ENCODE peak calls at places on chromosomes 4 and X, in five cellular contexts. J is CD8-positive, alpha-beta memory T cell; L is fibroblast of lung; H is suprapubic skin; X is H9. I is an unnamed sample. For H3K4me1 and H3K9me3, the result is how much of the 10 kb centered on the place peaks cover.

GRCh38 chr4:8939887-8940742 is 68.5 kb upstream of the HMX1 start:
- DNase-seq in J (no peak), L (no peak), H (no peak), X (no peak), I (no peak)

GRCh38 chr4:111649308-111649707 is 495.9 kb upstream of the FAM241A start:
- DNase-seq in J (no peak), L (no peak), H (no peak), X (no peak), I (no peak)

GRCh38 chr4:142406917-142407501 is 439.1 kb downstream of the INPP4B start:
- DNase-seq in J (peak), L (peak), H (no peak), X (no peak), I (no peak)

GRCh38 chr4:94516999-94517398 is 65.3 kb downstream of the PDLIM5 start:
- DNase-seq in J (no peak), L (peak), H (no peak), X (no peak), I (no peak)

GRCh38 chr4:16967722-16968121 is 69.3 kb upstream of the LDB2 start:
- DNase-seq in J (no peak), L (peak), H (peak), X (no peak), I (no peak)

GRCh38 chr4:152398060-152398459 is 137.8 kb downstream of the FBXW7 start:
- DNase-seq in J (no peak), L (peak), H (no peak), X (no peak), I (no peak)

GRCh38 chrX:115344885-115345653 is 55.6 kb downstream of the LUZP4 start:
- DNase-seq in J (no peak), L (peak), H (peak), X (peak), I (peak)

GRCh38 chr4:119268466-119268865 is 53.5 kb downstream of the FABP2 start:
- DNase-seq in J (no peak), L (no peak), H (no peak), X (no peak), I (no peak)

GRCh38 chrX:78652971-78653822 is 5.9 kb downstream of the RTL3 start:
- DNase-seq in J (no peak), L (peak), H (no peak), X (no peak), I (no peak)

GRCh38 chr4:78650106-78651021 is 98.8 kb downstream of the ANXA3 start:
- DNase-seq in J (no peak), L (peak), H (no peak), X (no peak), I (no peak)

GRCh38 chrX:56314334-56314733 is 82.2 kb downstream of the KLF8 start:
- DNase-seq in J (no peak), L (no peak), H (no peak), X (no peak), I (no peak)

GRCh38 chr4:53920116-53920515 is 144.3 kb downstream of the CHIC2 start:
- DNase-seq in J (no peak), L (peak), H (no peak), X (peak), I (no peak)

GRCh38 chr4:34105311-34105710 is 2139.0 kb downstream of the ARAP2 start:
- DNase-seq in J (no peak), L (peak), H (no peak), X (no peak), I (no peak)

GRCh38 chrX:101958139-101958538 is 26.3 kb upstream of the ZMAT1 start:
- DNase-seq in J (no peak), L (no peak), H (no peak), X (no peak), I (no peak)

GRCh38 chrX:111123125-111123524 is 27.1 kb downstream of the PAK3 start:
- DNase-seq in J (no peak), L (no peak), H (no peak), X (no peak), I (no peak)

GRCh38 chr4:77821775-77822174 is 2.6 kb upstream of the CNOT6L start:
- DNase-seq in J (peak), L (no peak), H (no peak), X (no peak), I (no peak)

GRCh38 chr4:173288296-173288695 is 45.9 kb downstream of the HMGB2 start:
- DNase-seq in J (peak), L (peak), H (no peak), X (peak), I (no peak)

GRCh38 chr4:165971941-165972340 is 98.9 kb downstream of the TLL1 start:
- DNase-seq in J (no peak), L (peak), H (no peak), X (no peak), I (no peak)

GRCh38 chr4:78648639-78649363 is 97.2 kb downstream of the ANXA3 start:
- DNase-seq in J (no peak), L (peak), H (no peak), X (no peak), I (no peak)

GRCh38 chr4:6032249-6033244 is 14.3 kb upstream of the C4orf50 start:
- DNase-seq in J (no peak), L (peak), H (no peak), X (no peak), I (no peak)

GRCh38 chr4:99832313-99832712 is 15.7 kb downstream of the DAPP1 start:
- DNase-seq in J (no peak), L (no peak), H (no peak), X (no peak), I (no peak)

GRCh38 chr4:80206541-80207171 is 9.4 kb downstream of the PRDM8 start:
- DNase-seq in J (no peak), L (no peak), H (no peak), X (no peak), I (no peak)

GRCh38 chr4:93317046-93317445 is 511.5 kb upstream of the ATOH1 start:
- DNase-seq in J (no peak), L (no peak), H (no peak), X (no peak), I (no peak)

GRCh38 chrX:122913134-122913533 is 270.9 kb upstream of the GRIA3 start:
- DNase-seq in J (no peak), L (no peak), H (no peak), X (no peak), I (no peak)

GRCh38 chrX:122910697-122911096 is 273.4 kb upstream of the GRIA3 start:
- DNase-seq in J (no peak), L (no peak), H (no peak), X (no peak), I (no peak)

GRCh38 chrX:122914256-122914655 is 269.8 kb upstream of the GRIA3 start:
- DNase-seq in J (no peak), L (no peak), H (no peak), X (no peak), I (no peak)

GRCh38 chrX:122913764-122914163 is 270.3 kb upstream of the GRIA3 start:
- DNase-seq in J (no peak), L (no peak), H (no peak), X (no peak), I (no peak)
- H3K4me1 ChIP-seq in J (under half), L (under half), H (under half), X (under half), I (under half)

GRCh38 chrX:145694048-145694447 is 123.6 kb upstream of the SLITRK2 start:
- DNase-seq in J (no peak), L (no peak), H (no peak), X (no peak), I (no peak)
- H3K9me3 ChIP-seq in J (under half), L (under half), H (under half), X (under half), I (under half)

DNA sequence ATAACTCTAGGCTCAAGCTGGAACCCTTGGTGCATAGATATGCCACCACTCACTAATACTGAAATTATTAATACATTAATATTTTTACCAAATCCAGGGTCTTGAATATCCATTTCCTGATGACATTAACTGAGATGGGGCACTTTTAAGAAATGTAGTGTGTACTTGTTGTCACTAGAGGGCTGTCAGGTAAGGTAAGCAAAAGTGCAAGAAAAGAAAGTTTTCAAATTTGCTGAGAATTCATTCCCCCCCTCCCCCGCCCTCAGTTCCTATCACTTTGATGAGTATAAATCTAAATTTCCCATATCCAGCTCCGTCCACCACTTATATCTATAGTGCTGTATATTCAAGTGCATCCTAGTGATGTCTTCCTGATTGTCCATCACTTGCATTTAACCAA is 20.5 kb upstream of the WDR44 start:
- DNase-seq in J (no peak), L (no peak), H (no peak), X (no peak), I (no peak)
- H3K4me1 ChIP-seq in J (under half), L (under half), H (under half), X (under half), I (under half)

DNA sequence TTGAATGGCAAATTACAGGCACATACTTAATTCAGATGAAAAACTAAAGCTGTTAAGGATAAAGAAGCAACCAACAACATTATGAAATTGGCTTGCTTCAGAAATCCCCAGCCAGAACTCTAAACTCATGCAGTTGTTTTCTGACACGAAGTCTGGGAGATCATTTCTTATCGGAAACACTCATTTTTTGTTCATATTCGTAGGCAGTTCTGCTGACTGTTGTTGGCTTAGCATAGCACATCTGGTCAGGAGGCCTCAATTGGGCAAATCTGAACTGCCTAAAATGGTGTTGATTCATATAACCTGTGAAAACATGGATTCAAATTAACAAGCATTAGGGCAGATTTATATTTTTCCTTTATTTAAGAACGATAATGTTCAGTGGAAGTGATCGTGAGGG is 33.0 kb upstream of the ARHGAP6 start:
- DNase-seq in J (no peak), L (no peak), H (no peak), X (no peak), I (no peak)
- H3K9me3 ChIP-seq in J (under half), L (under half), H (under half), X (under half), I (under half)

DNA sequence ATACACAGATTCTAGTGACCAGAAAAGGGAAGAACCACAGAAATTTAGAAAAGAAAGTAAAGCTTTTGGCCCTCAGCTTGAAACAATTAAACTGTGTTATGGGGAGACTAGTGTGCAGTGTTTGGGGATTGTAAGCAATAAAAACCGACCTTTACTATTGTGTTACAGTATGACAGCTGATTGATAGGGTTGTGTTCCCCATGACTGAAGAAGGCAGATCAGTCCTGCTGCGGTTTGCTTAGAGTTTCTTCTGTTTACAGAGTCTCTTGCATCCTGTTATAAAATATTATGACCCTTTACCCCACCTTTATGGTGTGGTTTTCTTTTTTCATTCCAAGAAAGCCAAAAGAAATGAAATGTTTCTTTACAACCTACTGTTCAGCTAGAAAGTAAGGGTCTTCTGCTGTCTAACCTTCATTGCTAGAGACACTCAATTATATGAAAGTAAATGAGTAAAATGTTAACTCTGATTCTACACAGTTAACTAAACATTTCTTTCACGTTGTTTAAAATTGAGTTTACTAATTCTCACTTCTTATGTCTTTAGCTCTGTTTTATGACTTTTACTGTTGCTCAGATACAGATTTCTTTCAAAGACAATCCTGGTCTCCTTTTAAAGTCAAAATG is 18.1 kb downstream of the CHIC1 start:
- DNase-seq in J (no peak), L (no peak), H (no peak), X (no peak), I (no peak)
- H3K4me1 ChIP-seq in J (under half), L (under half), H (under half), X (under half), I (under half)

GRCh38 chr4:168933423-168933822 is 76.6 kb downstream of the CBR4 start:
- DNase-seq in J (no peak), L (no peak), H (no peak), X (no peak), I (no peak)
- H3K9me3 ChIP-seq in J (under half), L (under half), H (under half), X (under half), I (under half)

GRCh38 chrX:19954707-19955106 is 36.2 kb downstream of the BCLAF3 start:
- DNase-seq in J (no peak), L (no peak), H (no peak), X (no peak), I (no peak)
- H3K4me1 ChIP-seq in J (under half), L (under half), H (under half), X (under half), I (under half)

GRCh38 chr4:43693876-43694275 is 754.7 kb downstream of the KCTD8 start:
- DNase-seq in J (no peak), L (peak), H (no peak), X (no peak), I (no peak)
- H3K9me3 ChIP-seq in J (under half), L (under half), H (under half), X (under half), I (under half)

GRCh38 chr4:1726146-1726934 is 5.0 kb downstream of the TACC3 start:
- DNase-seq in J (peak), L (peak), H (peak), X (peak), I (no peak)

GRCh38 chr4:1728061-1728980 is 7.0 kb downstream of the TACC3 start:
- DNase-seq in J (no peak), L (no peak), H (no peak), X (no peak), I (no peak)

GRCh38 chr4:1723131-1723801 is 1.9 kb downstream of the TACC3 start:
- DNase-seq in J (peak), L (peak), H (no peak), X (no peak), I (no peak)

GRCh38 chr4:1727117-1728031 is 6.1 kb downstream of the TACC3 start:
- DNase-seq in J (no peak), L (peak), H (no peak), X (no peak), I (no peak)

GRCh38 chr4:1725521-1725920 is 4.2 kb downstream of the TACC3 start:
- DNase-seq in J (no peak), L (no peak), H (no peak), X (peak), I (no peak)
- H3K4me1 ChIP-seq in J (half or more), L (under half), H (under half), X (under half), I (under half)

GRCh38 chrX:433771-434170 is 47.1 kb upstream of the PPP2R3B start:
- DNase-seq in J (no peak), L (no peak), H (no peak), X (no peak), I (no peak)
- H3K9me3 ChIP-seq in J (under half), L (under half), H (under half), X (under half), I (under half)